ENCODE peak calls at places on chromosomes 13 and 19, in eight cellular contexts. X is suprapubic skin, J is colonic mucosa, D is testis, W is body of pancreas, C is psoas muscle, I is breast epithelium, B is uterus. A is an unnamed sample.

GRCh38 chr19:9913237-9914000 is 22.9 kb downstream of the OLFM2 start:
- DNase-seq in X (no peak), J (no peak), D (peak), W (peak), C (no peak), I (no peak), B (peak), A (no peak)

GRCh38 chr19:43310221-43310620 is 40.9 kb upstream of the PSG9 start:
- DNase-seq in X (no peak), J (no peak), D (no peak), W (no peak), C (no peak), I (no peak), B (no peak), A (no peak)

GRCh38 chr13:34011552-34012085 is 193.7 kb downstream of the RFC3 start:
- DNase-seq in X (no peak), J (no peak), D (no peak), W (peak), C (no peak), I (no peak), B (no peak), A (no peak)

GRCh38 chr19:49155005-49155826 is at the start of gene HRC:
- DNase-seq in X (no peak), J (no peak), D (peak), W (no peak), C (peak), I (no peak), B (no peak), A (no peak)

GRCh38 chr13:112870737-112871287 is 98.2 kb upstream of the MCF2L start:
- DNase-seq in X (no peak), J (no peak), D (no peak), W (no peak), C (no peak), I (no peak), B (no peak), A (no peak)

GRCh38 chr13:74770361-74770760 is 636.2 kb upstream of the KLF12 start:
- DNase-seq in X (no peak), J (no peak), D (no peak), W (no peak), C (no peak), I (no peak), B (no peak), A (no peak)

GRCh38 chr13:73945871-73946270 is 188.3 kb downstream of the KLF12 start:
- DNase-seq in X (no peak), J (no peak), D (no peak), W (no peak), C (peak), I (peak), B (no peak), A (no peak)

GRCh38 chr13:71320452-71320851 is 546.6 kb downstream of the DACH1 start:
- DNase-seq in X (no peak), J (peak), D (no peak), W (no peak), C (no peak), I (no peak), B (no peak), A (peak)

GRCh38 chr13:80214521-80214941 is 126.4 kb downstream of the SPRY2 start:
- DNase-seq in X (no peak), J (no peak), D (no peak), W (no peak), C (no peak), I (no peak), B (no peak), A (no peak)

GRCh38 chr19:38303517-38304351 is at the start of gene C19orf33:
- DNase-seq in X (no peak), J (peak), D (no peak), W (peak), C (no peak), I (peak), B (no peak), A (no peak)

GRCh38 chr13:23922005-23922932 is 25.0 kb upstream of the C1QTNF9B start:
- DNase-seq in X (no peak), J (no peak), D (no peak), W (no peak), C (no peak), I (no peak), B (no peak), A (peak)

GRCh38 chr13:110312669-110313031 is 5.6 kb downstream of the COL4A2 start:
- DNase-seq in X (no peak), J (no peak), D (no peak), W (no peak), C (no peak), I (peak), B (peak), A (no peak)

GRCh38 chr19:5692785-5693194 is 2.7 kb downstream of the RPL36 start:
- DNase-seq in X (no peak), J (no peak), D (no peak), W (no peak), C (no peak), I (no peak), B (no peak), A (no peak)

DNA sequence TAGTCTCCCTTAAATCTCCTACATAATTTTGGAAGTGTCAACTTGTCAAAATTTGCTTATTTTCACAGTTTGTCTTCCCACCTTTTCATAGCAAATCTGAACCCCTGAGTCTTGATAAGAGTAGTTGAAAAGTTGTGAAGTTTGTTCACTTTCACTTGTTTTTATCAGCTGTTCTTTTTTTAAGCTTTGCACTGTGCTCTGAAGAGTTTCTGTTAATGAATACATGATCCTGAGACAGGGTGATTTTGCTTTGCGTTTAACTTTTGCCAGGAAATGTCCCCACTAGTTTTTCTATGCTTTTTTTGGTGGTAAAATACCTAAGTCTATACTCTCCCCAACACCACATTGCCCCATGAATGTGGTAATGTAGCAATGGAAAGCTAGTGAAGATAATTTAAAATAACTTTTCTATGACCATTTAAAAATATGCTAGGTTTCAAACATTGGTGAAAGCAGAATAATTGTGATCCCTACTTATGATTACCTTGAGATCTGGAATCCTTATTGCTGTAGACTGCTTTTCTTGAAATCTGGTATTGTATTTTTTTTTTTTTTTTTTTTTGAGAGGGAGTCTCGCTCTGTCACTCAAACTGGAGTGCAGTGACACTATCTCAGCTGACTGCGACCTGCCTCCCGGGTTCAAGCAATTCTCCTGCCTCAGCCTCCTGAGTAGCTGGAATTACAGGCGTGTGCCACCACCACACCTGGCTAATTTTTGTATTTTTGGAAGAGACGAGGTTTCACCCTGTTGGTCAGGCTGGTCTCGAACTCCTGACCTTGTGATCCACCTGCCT is 5.4 kb downstream of the NUP58 start:
- DNase-seq in X (no peak), J (no peak), D (no peak), W (no peak), C (no peak), I (no peak), B (no peak), A (no peak)
- H3K27ac ChIP-seq in X (no peak), J (no peak), D (peak), W (peak), C (no peak), I (no peak), B (no peak), A (no peak)

GRCh38 chr19:13090511-13091231 is 12.0 kb downstream of the LYL1 start:
- DNase-seq in X (no peak), J (no peak), D (no peak), W (no peak), C (no peak), I (no peak), B (no peak), A (no peak)

GRCh38 chr19:13092608-13093260 is 9.9 kb downstream of the LYL1 start:
- DNase-seq in X (no peak), J (no peak), D (no peak), W (no peak), C (no peak), I (no peak), B (peak), A (no peak)

GRCh38 chr19:13089857-13090507 is 12.7 kb downstream of the LYL1 start:
- DNase-seq in X (no peak), J (no peak), D (no peak), W (no peak), C (no peak), I (no peak), B (no peak), A (no peak)

GRCh38 chr19:13092206-13092605 is 10.5 kb downstream of the LYL1 start:
- DNase-seq in X (no peak), J (no peak), D (no peak), W (no peak), C (no peak), I (no peak), B (no peak), A (no peak)

GRCh38 chr19:13091400-13092161 is 11.1 kb downstream of the LYL1 start:
- DNase-seq in X (no peak), J (no peak), D (peak), W (no peak), C (peak), I (peak), B (peak), A (no peak)
- H3K27ac ChIP-seq in X (peak), J (peak), D (peak), W (no peak), C (peak), I (peak), B (peak), A (no peak)

DNA sequence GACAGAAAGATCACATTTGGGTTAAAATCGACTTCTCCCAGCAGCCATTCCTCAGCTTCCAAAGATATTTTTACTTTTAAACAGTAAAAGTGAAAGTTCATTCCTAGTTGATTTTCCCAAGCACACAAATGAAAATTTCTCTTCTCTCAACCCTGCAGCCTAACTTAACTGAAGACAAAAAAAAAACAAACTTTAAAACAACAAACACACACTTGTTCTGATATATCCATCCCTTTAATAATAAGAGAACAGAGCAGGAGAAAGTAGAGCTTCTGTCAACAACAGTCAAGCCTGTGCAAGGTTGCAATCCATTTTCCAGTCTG is 72.9 kb downstream of the STK24 start:
- DNase-seq in X (no peak), J (no peak), D (no peak), W (no peak), C (no peak), I (no peak), B (no peak), A (no peak)
- H3K27ac ChIP-seq in X (no peak), J (no peak), D (peak), W (peak), C (peak), I (peak), B (peak), A (no peak)

GRCh38 chr13:76854894-76855293 is 31.3 kb downstream of the KCTD12 start:
- DNase-seq in X (no peak), J (no peak), D (no peak), W (no peak), C (no peak), I (no peak), B (no peak), A (no peak)

GRCh38 chr13:76853481-76853880 is 32.7 kb downstream of the KCTD12 start:
- DNase-seq in X (no peak), J (no peak), D (no peak), W (no peak), C (no peak), I (no peak), B (no peak), A (no peak)

GRCh38 chr13:76852991-76853390 is 33.2 kb downstream of the KCTD12 start:
- DNase-seq in X (no peak), J (no peak), D (peak), W (no peak), C (no peak), I (peak), B (peak), A (no peak)

GRCh38 chr13:76856141-76856571 is 30.0 kb downstream of the KCTD12 start:
- DNase-seq in X (no peak), J (no peak), D (no peak), W (no peak), C (no peak), I (no peak), B (no peak), A (no peak)

GRCh38 chr13:76854209-76854608 is 32.0 kb downstream of the KCTD12 start:
- DNase-seq in X (no peak), J (no peak), D (no peak), W (no peak), C (no peak), I (no peak), B (no peak), A (no peak)
- H3K27ac ChIP-seq in X (peak), J (no peak), D (no peak), W (no peak), C (no peak), I (peak), B (peak), A (no peak)

GRCh38 chr13:45120967-45121366 is 657 bp downstream of the GTF2F2 start:
- DNase-seq in X (no peak), J (no peak), D (no peak), W (no peak), C (no peak), I (no peak), B (no peak), A (no peak)
- H3K27ac ChIP-seq in X (peak), J (peak), D (peak), W (peak), C (peak), I (peak), B (no peak), A (no peak)

DNA sequence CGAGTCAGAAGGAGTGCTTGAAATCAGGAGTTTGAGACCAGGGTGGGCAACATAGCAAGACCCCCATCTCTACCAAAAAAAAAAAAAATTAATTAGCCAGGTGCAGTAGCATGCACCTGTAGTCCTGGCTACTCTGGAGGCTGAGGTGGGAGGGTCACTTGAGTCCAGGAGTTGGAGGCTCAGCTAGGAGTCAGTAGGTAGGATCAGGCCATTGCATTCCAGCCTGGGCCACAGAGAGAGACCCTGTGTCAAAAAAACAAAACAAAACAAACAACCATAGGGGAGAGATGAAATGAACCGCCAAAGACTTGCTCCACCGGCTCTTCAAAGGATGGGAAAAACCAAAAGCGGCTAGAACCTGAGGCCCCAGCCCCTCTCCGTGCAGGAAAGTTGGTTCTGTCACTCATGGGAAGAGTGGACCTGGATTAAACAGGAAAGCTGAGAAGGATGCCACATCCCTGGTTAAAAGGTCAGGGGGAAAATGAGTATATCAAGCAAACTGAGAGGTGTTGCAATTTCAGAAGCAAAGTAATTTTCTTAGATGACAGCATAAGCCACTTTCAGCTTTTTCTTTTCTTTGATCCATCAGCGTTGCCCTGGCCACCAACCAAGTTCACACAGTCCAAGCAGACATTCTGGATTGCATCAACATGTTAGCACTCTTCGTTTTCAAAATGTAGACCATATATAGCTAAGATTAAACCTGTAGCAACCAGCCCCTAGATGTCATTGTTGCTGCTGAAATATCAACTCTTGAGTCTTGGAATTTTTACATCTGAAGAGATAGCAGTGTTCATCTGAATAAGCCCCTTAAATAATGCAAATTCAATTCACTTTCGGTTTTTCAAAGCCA is 8.9 kb upstream of the ZNF507 start:
- DNase-seq in X (no peak), J (no peak), D (no peak), W (no peak), C (no peak), I (no peak), B (peak), A (no peak)
- H3K27ac ChIP-seq in X (no peak), J (no peak), D (no peak), W (no peak), C (no peak), I (no peak), B (no peak), A (no peak)

DNA sequence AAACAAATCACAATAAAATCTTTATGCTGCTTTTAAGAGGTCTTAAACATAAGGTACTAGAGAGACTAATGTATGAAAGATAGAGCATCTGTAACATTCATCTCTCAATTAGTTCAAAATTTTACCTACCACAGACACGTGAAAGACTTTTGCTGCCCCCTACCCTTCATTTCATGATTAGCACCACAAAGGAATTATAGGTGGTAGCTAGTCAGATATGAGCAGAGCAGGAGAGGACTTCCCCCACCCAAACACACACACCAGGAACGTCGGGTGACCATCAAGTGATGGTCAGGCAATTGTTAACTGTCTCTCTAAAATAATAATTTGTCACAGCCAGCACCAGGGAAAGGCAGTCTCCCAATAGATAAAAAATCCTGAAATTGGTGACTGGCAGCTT is 1531.7 kb upstream of the SPRY2 start:
- DNase-seq in X (no peak), J (no peak), D (no peak), W (no peak), C (no peak), I (no peak), B (no peak), A (no peak)
- H3K27ac ChIP-seq in X (no peak), J (no peak), D (no peak), W (no peak), C (no peak), I (no peak), B (no peak), A (no peak)

GRCh38 chr13:31092631-31093030 is 69.1 kb downstream of the HSPH1 start:
- DNase-seq in X (no peak), J (no peak), D (no peak), W (no peak), C (no peak), I (no peak), B (no peak), A (no peak)
- H3K27ac ChIP-seq in X (no peak), J (no peak), D (no peak), W (no peak), C (no peak), I (no peak), B (no peak), A (no peak)

GRCh38 chr19:40740747-40741146 is 9.5 kb downstream of the ACTMAP start:
- DNase-seq in X (peak), J (peak), D (peak), W (no peak), C (peak), I (no peak), B (no peak), A (no peak)
- H3K27ac ChIP-seq in X (peak), J (no peak), D (peak), W (no peak), C (peak), I (peak), B (peak), A (no peak)